ENCODE peak calls at places on chromosomes 16 and 17, in five cellular contexts. W is DND-41, I is SJSA1, G is mucosa of descending colon, Z is adrenal gland. M is an unnamed sample. For H3K4me1 and H3K9me3, the result is how much of the 10 kb centered on the place peaks cover.

GRCh38 chr17:13474073-13474800 is 127.5 kb downstream of the HS3ST3A1 start:
- DNase-seq in Z (no peak), W (no peak), I (no peak), G (no peak), M (no peak)

GRCh38 chr16:85395207-85395912 is 217.8 kb upstream of the GSE1 start:
- DNase-seq in W (peak), G (peak), Z (peak), I (peak), M (peak)

GRCh38 chr16:50909831-50910697 is 168.2 kb downstream of the CYLD start:
- DNase-seq in Z (no peak), G (no peak), I (no peak), W (no peak), M (no peak)

GRCh38 chr17:13337864-13338371 is 263.8 kb downstream of the HS3ST3A1 start:
- DNase-seq in G (no peak), Z (peak), I (no peak), W (peak), M (peak)

GRCh38 chr17:52124561-52124960 is 34.0 kb downstream of the CA10 start:
- DNase-seq in I (no peak), G (no peak), W (no peak), Z (no peak), M (no peak)

GRCh38 chr17:50055426-50056216 is at the start of gene ITGA3:
- DNase-seq in G (peak), Z (peak), W (peak), I (peak), M (peak)

GRCh38 chr16:48517493-48517892 is 92.5 kb downstream of the N4BP1 start:
- DNase-seq in I (no peak), Z (no peak), G (no peak), W (no peak), M (no peak)

GRCh38 chr17:36142230-36142629 is 34.2 kb downstream of the TBC1D3B start:
- DNase-seq in I (no peak), G (no peak), W (no peak), Z (no peak), M (no peak)

GRCh38 chr16:48620445-48620844 is 10.5 kb upstream of the N4BP1 start:
- DNase-seq in W (no peak), G (no peak), Z (no peak), I (peak), M (no peak)

GRCh38 chr17:4902540-4902939 is 358 bp downstream of the CHRNE start:
- DNase-seq in W (no peak), I (no peak), G (peak), Z (no peak), M (no peak)

GRCh38 chr16:69531988-69532387 is 33.8 kb upstream of the NFAT5 start:
- DNase-seq in G (no peak), I (no peak), W (no peak), Z (no peak), M (no peak)

GRCh38 chr17:17511971-17512858 is 16.0 kb upstream of the RASD1 start:
- DNase-seq in W (no peak), G (peak), I (peak), Z (peak), M (no peak)

GRCh38 chr17:30337393-30337999 is 3.6 kb upstream of the TMIGD1 start:
- DNase-seq in I (no peak), Z (no peak), W (no peak), G (no peak), M (no peak)

GRCh38 chr16:50276801-50277560 is 10.6 kb downstream of the ADCY7 start:
- DNase-seq in Z (no peak), G (no peak), I (no peak), W (no peak), M (no peak)

GRCh38 chr17:41322264-41322902 is 6.9 kb upstream of the KRTAP17-1 start:
- DNase-seq in I (no peak), G (no peak), W (no peak), Z (no peak), M (no peak)

GRCh38 chr16:22195695-22196558 is 10.2 kb upstream of the EEF2K start:
- DNase-seq in G (peak), I (peak), Z (peak), W (peak), M (peak)

GRCh38 chr17:74759243-74759801 is 10.9 kb downstream of the NHERF1 start:
- DNase-seq in I (peak), Z (no peak), G (no peak), W (peak), M (no peak)

GRCh38 chr17:72176516-72176851 is 55.7 kb downstream of the SOX9 start:
- DNase-seq in G (peak), Z (no peak), W (no peak), I (no peak), M (no peak)

GRCh38 chr16:26816266-26816665 is 250.5 kb upstream of the C16orf82 start:
- DNase-seq in G (no peak), W (no peak), Z (no peak), I (no peak), M (no peak)

GRCh38 chr16:15043344-15043743 is 12.5 kb downstream of the NTAN1 start:
- DNase-seq in Z (no peak), G (no peak), I (no peak), W (no peak), M (no peak)

GRCh38 chr17:44587339-44587738 is 30.1 kb downstream of the FZD2 start:
- DNase-seq in Z (peak), G (no peak), W (no peak), I (peak), M (peak)

GRCh38 chr16:54284931-54285413 is 1.6 kb downstream of the IRX3 start:
- DNase-seq in I (no peak), W (peak), G (no peak), Z (no peak), M (no peak)

GRCh38 chr17:37642706-37643105 is 540 bp downstream of the DDX52 start:
- DNase-seq in G (no peak), I (no peak), Z (no peak), W (no peak), M (no peak)

GRCh38 chr16:29231231-29231630 is 175.3 kb downstream of the NPIPB11 start:
- DNase-seq in I (peak), Z (no peak), W (no peak), G (no peak), M (no peak)

GRCh38 chr17:35345926-35346771 is 27.3 kb downstream of the SLFN11 start:
- DNase-seq in W (peak), Z (peak), I (no peak), G (peak), M (peak)

GRCh38 chr17:68576811-68577551 is 24.2 kb downstream of the FAM20A start:
- DNase-seq in W (no peak), G (no peak), Z (no peak), I (no peak), M (peak)

GRCh38 chr16:65176603-65177002 is 54.7 kb upstream of the CDH11 start:
- DNase-seq in G (no peak), Z (peak), W (no peak), I (no peak), M (peak)

GRCh38 chr17:13597723-13598347 is 3.9 kb downstream of the HS3ST3A1 start:
- DNase-seq in G (no peak), I (no peak), W (peak), Z (peak), M (peak)

GRCh38 chr17:56172517-56172982 is 19.3 kb downstream of the ANKFN1 start:
- DNase-seq in W (no peak), G (no peak), I (no peak), Z (no peak), M (peak)

GRCh38 chr16:3256146-3256875 is at the start of gene MEFV:
- DNase-seq in W (no peak), G (no peak), I (no peak), Z (no peak), M (no peak)

GRCh38 chr16:47574091-47575054 is 113.2 kb downstream of the PHKB start:
- DNase-seq in W (peak), G (no peak), Z (no peak), I (no peak), M (no peak)

GRCh38 chr17:40903129-40903847 is 18.2 kb upstream of the KRT20 start:
- DNase-seq in W (no peak), Z (no peak), I (peak), G (peak), M (no peak)

GRCh38 chr17:2940352-2940751 is 123.1 kb downstream of the OR1D5 start:
- DNase-seq in G (no peak), I (no peak), Z (no peak), W (no peak), M (peak)

GRCh38 chr17:41065829-41066624 is at the start of gene KRTAP2-4:
- DNase-seq in G (no peak), I (peak), Z (no peak), W (no peak), M (no peak)

GRCh38 chr17:71118039-71118438 is 948.7 kb downstream of the KCNJ2 start:
- DNase-seq in W (peak), I (no peak), Z (no peak), G (no peak), M (no peak)

DNA sequence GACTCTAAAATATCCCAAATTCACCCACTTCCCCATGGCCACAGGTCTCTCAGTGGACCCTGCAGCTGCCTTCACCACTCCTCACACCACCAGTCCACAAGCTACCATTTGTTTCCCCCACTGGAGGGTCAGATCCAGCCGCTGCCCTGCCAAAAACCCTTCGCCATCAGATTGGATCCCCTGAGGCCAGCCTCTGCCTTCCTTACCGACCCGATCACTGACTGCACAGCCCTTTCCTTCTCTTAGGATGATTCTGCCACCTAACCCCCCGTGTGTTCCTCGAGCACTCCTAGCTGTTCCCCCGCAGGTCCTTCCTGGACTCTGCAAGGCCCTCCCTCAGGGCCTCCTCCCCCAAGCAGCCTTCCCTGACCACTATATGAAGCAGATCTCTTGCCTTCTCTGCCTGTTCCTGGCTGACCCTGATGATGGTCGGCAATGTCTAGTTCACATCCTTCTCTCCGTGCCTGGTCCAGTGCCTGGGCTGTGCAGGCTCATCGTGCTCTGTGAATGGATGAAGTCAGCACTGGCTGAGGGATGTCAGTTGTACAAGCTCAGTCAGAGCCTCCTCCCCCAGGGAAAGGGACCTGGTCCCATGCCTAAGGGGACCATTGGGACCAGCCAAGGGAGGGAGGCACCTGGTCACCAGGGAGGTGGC is 46.0 kb downstream of the CPNE2 start:
- DNase-seq in W (no peak), G (peak), I (no peak), Z (no peak), M (no peak)
- H3K4me1 ChIP-seq in W (under half), G (under half), I (under half), Z (under half), M (under half)

GRCh38 chr16:35602116-35602515 is 2142.7 kb downstream of the TP53TG3F start:
- DNase-seq in Z (no peak), W (no peak), G (no peak), I (no peak), M (no peak)
- H3K9me3 ChIP-seq in Z (under half), W (under half), G (under half), I (under half), M (under half)

GRCh38 chr17:76442341-76443338 is 10.3 kb downstream of the UBE2O start:
- DNase-seq in Z (no peak), I (no peak), W (no peak), G (no peak), M (no peak)
- H3K4me1 ChIP-seq in Z (under half), I (half or more), W (under half), G (under half), M (under half)

GRCh38 chr16:57995721-57996405 is 4.6 kb downstream of the ZNF319 start:
- DNase-seq in G (no peak), Z (no peak), W (no peak), I (no peak), M (no peak)
- H3K9me3 ChIP-seq in G (under half), Z (under half), W (under half), I (under half), M (under half)

DNA sequence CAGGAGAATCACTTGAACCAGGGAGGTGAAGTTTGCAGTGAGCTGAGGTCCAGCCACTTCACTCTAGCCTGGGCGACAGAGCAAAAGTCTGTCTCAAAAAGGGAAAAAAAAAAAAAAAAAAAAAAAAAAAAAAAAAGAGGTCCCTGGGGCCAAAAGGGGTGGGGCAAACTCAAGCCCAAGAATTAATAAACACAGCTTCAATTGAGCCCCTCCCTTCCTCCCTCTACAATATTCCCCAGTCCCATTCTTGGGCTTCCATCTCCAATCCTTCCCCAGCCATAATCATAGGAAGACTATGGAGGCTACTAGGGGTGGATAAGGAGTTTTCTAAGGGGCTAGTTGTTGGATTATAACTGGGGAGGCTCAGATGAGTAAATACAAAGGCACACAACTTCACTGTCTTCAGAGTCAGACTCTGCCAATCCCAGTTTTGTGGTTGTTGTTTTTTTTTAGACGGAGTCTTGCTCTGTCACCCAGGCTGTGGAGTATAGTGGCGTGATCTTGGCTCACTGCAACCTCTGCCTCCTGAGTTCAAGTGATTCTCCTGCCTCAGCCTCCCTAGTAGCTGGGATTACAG is 9.5 kb downstream of the CAVIN1 start:
- DNase-seq in W (no peak), I (no peak), G (no peak), Z (no peak), M (no peak)
- H3K4me1 ChIP-seq in W (under half), I (under half), G (under half), Z (under half), M (half or more)

DNA sequence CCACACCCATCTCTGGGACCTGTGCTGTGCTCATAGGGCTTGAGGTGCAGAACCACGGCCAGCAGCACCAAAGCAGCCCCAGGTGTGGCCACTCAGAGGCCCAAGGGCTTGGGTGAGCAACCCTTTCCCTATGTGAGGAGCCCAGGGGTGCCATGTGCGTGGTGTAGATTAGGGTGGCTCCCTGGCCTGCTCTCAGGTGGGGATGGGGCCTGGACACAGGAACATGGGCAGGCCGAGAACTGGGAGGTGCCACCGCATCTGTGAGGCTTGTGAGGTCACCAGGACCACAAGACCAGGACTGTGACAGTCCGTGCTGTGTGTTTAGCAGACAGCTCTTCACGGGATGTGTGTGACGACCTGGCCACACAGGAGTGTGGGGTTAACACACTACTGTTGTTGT is 103.5 kb upstream of the ZNF750 start:
- DNase-seq in Z (no peak), W (no peak), G (peak), I (no peak), M (no peak)
- H3K9me3 ChIP-seq in Z (under half), W (under half), G (under half), I (under half), M (under half)

M was measured in heart right ventricle.